ENCODE peak calls at places on chromosomes 11 and 22, in four cellular contexts. S is gastrocnemius medialis, Y is OCI-LY7, J is sigmoid colon. B is an unnamed sample. For H3K4me1, the result is how much of the 10 kb centered on the place peaks cover.

GRCh38 chr22:44133161-44133560 is 47.6 kb upstream of the PARVG start:
- DNase-seq in S (no peak), Y (no peak), J (peak), B (no peak)

GRCh38 chr22:50197000-50197800 is 3.6 kb upstream of the SELENOO start:
- DNase-seq in S (no peak), Y (no peak), J (no peak), B (no peak)

GRCh38 chr11:4559527-4560440 is 14.8 kb downstream of the OR52M1 start:
- DNase-seq in S (no peak), Y (no peak), J (no peak), B (no peak)

GRCh38 chr11:113104390-113105251 is 143.4 kb downstream of the NCAM1 start:
- DNase-seq in S (no peak), Y (no peak), J (no peak), B (no peak)

GRCh38 chr11:81987829-81988472 is 745.7 kb downstream of the FAM181B start:
- DNase-seq in S (no peak), Y (no peak), J (no peak), B (no peak)

GRCh38 chr11:133081020-133081419 is 451.3 kb downstream of the OPCML start:
- DNase-seq in S (no peak), Y (no peak), J (no peak), B (no peak)

GRCh38 chr11:131186629-131187075 is 183.8 kb upstream of the NTM start:
- DNase-seq in S (no peak), Y (no peak), J (no peak), B (no peak)

GRCh38 chr11:16336721-16337120 is 19.6 kb downstream of the SOX6 start:
- DNase-seq in S (no peak), Y (no peak), J (no peak), B (no peak)

GRCh38 chr22:50001388-50002231 is 11.0 kb downstream of the IL17REL start:
- DNase-seq in S (no peak), Y (no peak), J (no peak), B (no peak)

GRCh38 chr11:81007046-81007445 is 1566.2 kb upstream of the TENM4 start:
- DNase-seq in S (no peak), Y (no peak), J (no peak), B (no peak)

GRCh38 chr22:42277988-42278776 is 7.7 kb upstream of the TCF20 start:
- DNase-seq in S (no peak), Y (no peak), J (peak), B (no peak)

GRCh38 chr11:1060410-1060809 is 14.3 kb upstream of the MUC2 start:
- DNase-seq in S (no peak), Y (no peak), J (no peak), B (no peak)

GRCh38 chr11:14310696-14311095 is 48.3 kb downstream of the RRAS2 start:
- DNase-seq in S (no peak), Y (no peak), J (no peak), B (no peak)

GRCh38 chr11:93005239-93005638 is 35.8 kb downstream of the MTNR1B start:
- DNase-seq in S (no peak), Y (no peak), J (no peak), B (no peak)

GRCh38 chr11:95050595-95051202 is 1.5 kb downstream of the KDM4F start:
- DNase-seq in S (no peak), Y (no peak), J (no peak), B (no peak)

GRCh38 chr11:75277211-75277805 is 36.7 kb downstream of the TPBGL start:
- DNase-seq in S (no peak), Y (no peak), J (peak), B (no peak)

GRCh38 chr11:117519590-117519989 is 191.9 kb downstream of the CEP164 start:
- DNase-seq in S (no peak), Y (no peak), J (no peak), B (no peak)

GRCh38 chr11:67408437-67409200 is 4.7 kb downstream of the TBC1D10C start:
- DNase-seq in S (no peak), Y (no peak), J (no peak), B (no peak)

GRCh38 chr11:67405688-67406339 is 1.9 kb downstream of the TBC1D10C start:
- DNase-seq in S (no peak), Y (no peak), J (no peak), B (no peak)

GRCh38 chr11:67406420-67406968 is 2.6 kb downstream of the TBC1D10C start:
- DNase-seq in S (no peak), Y (no peak), J (no peak), B (no peak)

GRCh38 chr11:67407700-67408163 is 3.8 kb downstream of the TBC1D10C start:
- DNase-seq in S (no peak), Y (no peak), J (no peak), B (no peak)

DNA sequence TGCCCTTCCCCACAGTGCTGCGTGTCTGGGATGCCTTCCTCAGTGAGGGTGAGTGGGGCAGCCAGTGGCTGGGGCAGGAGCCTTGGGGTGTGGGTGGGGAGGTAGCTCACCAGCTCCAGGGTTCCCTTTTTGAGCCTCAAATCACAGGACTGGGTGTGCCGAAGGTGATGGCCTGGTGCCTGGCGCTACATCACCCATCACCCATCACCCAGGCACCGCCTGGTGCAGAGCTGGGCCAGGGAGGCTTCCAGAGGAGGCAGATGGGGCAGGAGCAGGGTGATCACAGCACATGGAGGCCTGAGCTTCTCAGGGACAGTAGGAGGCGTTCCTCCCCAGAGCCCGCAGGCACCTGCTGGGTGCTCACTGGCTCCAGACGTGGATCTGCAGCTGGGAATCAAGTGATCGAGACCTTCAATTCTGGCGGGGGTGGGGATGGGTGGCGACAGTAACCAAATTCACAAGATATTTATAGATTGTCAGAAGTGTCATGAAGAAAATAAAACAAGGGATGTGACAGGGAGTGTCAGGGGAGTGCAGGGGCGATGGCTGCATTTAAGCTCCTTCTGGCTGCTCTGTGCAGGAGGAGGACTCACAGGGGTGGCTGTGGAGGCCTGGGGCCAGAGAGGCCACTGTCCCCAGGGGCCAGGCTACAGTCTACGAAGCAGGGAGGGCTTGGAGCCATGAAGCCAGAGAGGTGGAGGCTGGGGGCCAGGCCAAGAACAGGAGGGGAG is 3.3 kb downstream of the TBC1D10C start:
- DNase-seq in S (no peak), Y (peak), J (no peak), B (no peak)
- TF ChIP-seq CTCF in S (no peak), Y (peak), J (no peak), B (no peak)

GRCh38 chr11:44534215-44534711 is 31.2 kb upstream of the CD82 start:
- DNase-seq in S (no peak), Y (no peak), J (no peak), B (no peak)

GRCh38 chr11:44531116-44531504 is 34.4 kb upstream of the CD82 start:
- DNase-seq in S (no peak), Y (no peak), J (no peak), B (no peak)

GRCh38 chr11:44531636-44532035 is 33.8 kb upstream of the CD82 start:
- DNase-seq in S (no peak), Y (no peak), J (no peak), B (no peak)

GRCh38 chr11:44530413-44531115 is 34.9 kb upstream of the CD82 start:
- DNase-seq in S (no peak), Y (no peak), J (no peak), B (no peak)

GRCh38 chr11:44532809-44533208 is 32.7 kb upstream of the CD82 start:
- DNase-seq in S (no peak), Y (no peak), J (no peak), B (no peak)
- H3K4me1 ChIP-seq in S (under half), Y (under half), J (under half), B (under half)

GRCh38 chr11:67242548-67242947 is 23.7 kb upstream of the GRK2 start:
- DNase-seq in S (no peak), Y (no peak), J (no peak), B (no peak)
- H3K4me3 ChIP-seq in S (no peak), Y (peak), J (peak), B (no peak)

DNA sequence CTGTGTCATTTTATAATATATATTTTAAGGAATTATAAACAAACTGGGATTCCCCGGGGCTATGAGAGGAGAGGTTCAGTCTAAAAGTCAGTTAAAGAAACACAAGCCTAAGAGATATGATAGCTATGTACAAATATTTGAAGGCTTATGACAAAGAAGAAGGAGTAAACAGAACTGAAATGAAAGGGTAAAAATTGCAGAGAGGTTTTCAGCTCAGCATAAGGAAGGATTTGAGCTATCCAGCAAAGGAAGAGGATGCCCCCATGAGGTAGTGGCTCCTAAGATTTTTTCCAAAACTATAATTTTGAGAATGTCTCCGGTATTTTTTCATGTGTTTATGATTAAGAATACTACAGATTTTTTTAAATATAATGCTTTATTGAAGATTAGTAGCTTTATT is 57.9 kb upstream of the ANGPTL5 start:
- DNase-seq in S (no peak), Y (no peak), J (no peak), B (no peak)
- TF ChIP-seq CTCF in S (no peak), Y (peak), J (no peak), B (no peak)

DNA sequence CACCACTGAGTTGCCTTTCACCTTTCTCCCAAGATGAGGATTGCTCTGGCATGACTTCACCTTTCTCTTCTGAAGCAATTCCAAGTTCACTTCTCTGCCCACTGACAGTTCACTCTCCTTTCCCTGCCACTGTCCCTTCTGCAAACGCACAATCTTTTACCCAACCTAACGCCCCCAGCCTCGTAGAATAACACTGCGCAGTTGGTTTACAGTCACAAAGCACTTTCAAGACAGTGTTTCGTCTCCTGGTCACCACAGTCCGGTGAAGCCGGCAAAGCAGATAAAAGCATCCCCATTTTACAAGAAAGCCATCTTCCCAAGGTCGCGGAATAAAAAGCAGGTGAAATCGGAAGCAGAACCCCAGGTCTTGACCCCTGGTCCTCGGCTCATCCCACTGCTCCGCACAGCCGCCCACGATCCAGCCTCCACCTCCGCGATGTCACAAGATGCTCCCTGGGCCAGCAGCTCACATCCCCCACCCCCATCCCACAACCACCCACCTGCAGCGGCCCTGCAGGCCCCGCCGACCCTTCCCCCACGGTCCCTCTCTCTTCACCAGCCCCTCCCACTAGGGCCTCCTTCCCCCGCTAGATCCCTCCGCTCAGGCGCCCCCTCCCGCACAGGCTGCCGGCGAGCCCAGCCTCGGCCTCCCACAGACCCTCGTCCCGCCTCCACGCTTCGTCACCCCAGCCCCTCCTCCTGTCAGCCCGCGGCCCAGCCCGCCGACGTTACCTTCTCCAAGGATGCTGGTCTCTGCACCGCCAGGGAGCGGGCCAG is 585 bp downstream of the PI4KA start:
- DNase-seq in S (peak), Y (peak), J (peak), B (peak)
- H3K4me1 ChIP-seq in S (under half), Y (under half), J (under half), B (under half)

DNA sequence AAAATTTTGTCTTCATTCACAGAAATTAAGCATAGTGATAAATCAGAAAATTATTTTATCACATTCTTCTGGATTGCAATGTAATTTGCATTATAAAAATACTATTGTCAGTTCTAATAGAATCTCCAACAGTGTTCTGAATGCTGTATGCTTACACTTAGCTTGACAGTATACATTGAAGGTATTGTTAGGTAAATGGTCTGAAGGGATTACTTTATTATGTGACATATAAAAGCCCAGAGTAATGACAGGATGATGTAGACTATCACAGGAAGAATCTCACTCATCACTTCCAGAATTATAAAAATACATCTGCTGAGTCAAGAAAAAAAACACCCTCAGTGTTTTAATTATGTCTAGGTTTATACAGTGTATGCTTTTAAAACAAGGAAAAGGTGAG is 1532.5 kb upstream of the RAG2 start:
- DNase-seq in S (no peak), Y (no peak), J (no peak), B (no peak)
- H3K4me3 ChIP-seq in S (no peak), Y (no peak), J (no peak), B (no peak)

DNA sequence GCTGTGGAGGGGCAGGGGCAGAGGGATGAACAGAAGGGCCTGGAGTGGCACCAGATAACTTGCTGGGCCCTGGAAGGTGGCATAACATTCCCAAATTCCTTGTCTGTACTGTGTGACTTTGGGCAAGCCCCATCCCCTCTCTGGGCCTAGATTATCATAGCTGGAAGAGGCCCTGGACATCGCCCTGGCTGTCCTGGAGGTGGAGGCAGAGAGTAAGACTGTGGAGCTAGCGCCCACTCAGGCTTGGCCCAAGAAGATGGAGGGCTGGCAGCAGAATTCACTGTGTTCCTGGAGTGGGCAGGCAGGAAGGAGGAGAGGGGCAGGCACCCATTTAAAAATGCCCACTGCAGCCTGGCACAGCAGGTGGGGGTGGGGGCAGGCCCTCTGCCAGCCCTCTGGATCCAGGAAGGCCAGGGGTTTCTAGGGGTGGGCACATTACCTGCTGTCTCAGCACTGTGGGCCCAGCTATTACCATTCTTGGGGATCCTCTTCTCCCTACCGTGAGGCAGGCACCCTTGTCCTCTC is 22.6 kb downstream of the ARHGEF17 start:
- DNase-seq in S (no peak), Y (no peak), J (no peak), B (no peak)
- TF ChIP-seq CTCF in S (no peak), Y (no peak), J (peak), B (peak)

GRCh38 chr11:43718373-43718772 is 37.8 kb downstream of the HSD17B12 start:
- DNase-seq in S (no peak), Y (no peak), J (no peak), B (no peak)

GRCh38 chr11:43723617-43724016 is 43.1 kb downstream of the HSD17B12 start:
- DNase-seq in S (no peak), Y (peak), J (no peak), B (no peak)
- H3K4me1 ChIP-seq in S (under half), Y (under half), J (under half), B (under half)

GRCh38 chr11:57427692-57428082 is 766 bp upstream of the SLC43A3 start:
- DNase-seq in S (peak), Y (no peak), J (peak), B (peak)

GRCh38 chr11:57426439-57426753 is 525 bp downstream of the SLC43A3 start:
- DNase-seq in S (no peak), Y (peak), J (no peak), B (no peak)

GRCh38 chr11:57428643-57429042 is 1.7 kb upstream of the SLC43A3 start:
- DNase-seq in S (no peak), Y (no peak), J (no peak), B (no peak)

GRCh38 chr11:57425565-57426438 is 1.1 kb downstream of the SLC43A3 start:
- DNase-seq in S (peak), Y (no peak), J (peak), B (no peak)

DNA sequence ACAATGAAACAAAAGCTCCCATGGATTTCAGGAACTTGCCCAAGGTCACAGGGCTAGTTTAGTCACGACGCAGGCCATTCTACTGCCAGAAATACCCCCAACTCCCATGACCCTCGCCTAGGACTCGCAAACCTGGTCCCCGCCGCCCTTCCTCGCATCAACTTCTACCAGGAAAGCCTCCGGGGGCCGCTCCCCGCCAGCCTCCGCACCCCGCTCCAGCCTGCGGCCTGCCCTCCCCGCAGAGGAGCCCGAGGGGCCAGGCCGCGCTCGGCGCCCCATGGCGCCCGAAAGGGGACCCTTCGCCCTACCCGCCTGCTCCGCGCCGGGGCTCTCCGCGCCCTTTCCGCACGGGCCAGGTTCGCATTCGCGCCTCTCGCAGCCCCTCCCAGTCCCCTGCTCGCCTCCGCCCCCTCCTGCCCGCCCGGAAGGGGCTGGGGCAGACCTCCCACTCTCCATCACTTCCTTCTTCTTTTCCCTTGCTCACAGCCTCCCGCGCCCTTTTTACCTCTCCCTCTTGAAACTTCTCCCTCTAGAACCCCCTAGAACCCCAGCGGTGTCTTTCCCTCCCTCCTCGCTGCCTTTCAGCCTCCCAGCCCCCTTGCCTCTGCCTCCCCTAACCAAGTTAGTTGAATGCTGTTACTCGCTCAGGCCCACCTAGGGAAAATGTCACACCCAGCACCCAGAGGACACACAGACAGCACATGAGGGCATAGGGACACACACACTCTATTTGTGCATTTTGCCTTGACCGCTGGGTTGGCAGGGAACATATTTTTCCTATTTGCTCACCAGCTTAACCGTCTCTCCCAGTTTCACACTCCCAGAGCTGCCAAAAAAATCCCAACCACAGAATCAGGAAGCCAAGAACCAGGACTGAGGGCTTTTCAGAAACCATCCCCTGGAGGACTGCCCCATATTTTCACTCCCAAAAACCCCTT is at the start of gene SLC43A3:
- DNase-seq in S (peak), Y (peak), J (peak), B (peak)
- H3K4me3 ChIP-seq in S (peak), Y (peak), J (peak), B (peak)

B was measured in ascending aorta.